ENCODE peak calls at places on chromosomes 2 and 18, in six cellular contexts. S is WERI-Rb-1; H is activated CD4-positive, alpha-beta T cell treated with anti-CD3 and anti-CD28 coated beads, Interleukin-2, amount 50 U/mL, for 4 hours; C is astrocyte of the spinal cord; F is NCI-H1105; K is activated T-cell treated with anti-CD3 and anti-CD28 coated beads, Interleukin-2, amount 50 U/mL, for 48 hours. M is an unnamed sample.

GRCh38 chr18:79371536-79372210 is 24.1 kb upstream of the NFATC1 start:
- DNase-seq in C (no peak), F (no peak), S (no peak), K (no peak), H (no peak), M (no peak)

GRCh38 chr2:120769076-120769786 is 33.6 kb downstream of the GLI2 start:
- DNase-seq in C (no peak), H (no peak), K (no peak), S (no peak), F (no peak), M (peak)

GRCh38 chr2:3168230-3168891 is 209.3 kb downstream of the EIPR1 start:
- DNase-seq in F (no peak), H (no peak), K (no peak), S (no peak), C (peak), M (no peak)

GRCh38 chr2:113888641-113889470 is 1.0 kb upstream of the ACTR3 start:
- DNase-seq in H (no peak), S (peak), F (no peak), C (no peak), K (no peak), M (no peak)

GRCh38 chr18:24799176-24799575 is 338.7 kb downstream of the HRH4 start:
- DNase-seq in C (no peak), K (no peak), F (no peak), H (no peak), S (no peak), M (no peak)

GRCh38 chr18:34661464-34662087 is 48.5 kb upstream of the DTNA start:
- DNase-seq in K (no peak), H (no peak), F (peak), S (peak), C (peak), M (no peak)

GRCh38 chr2:77104554-77104953 is 417.6 kb downstream of the LRRTM4 start:
- DNase-seq in S (no peak), H (no peak), C (no peak), F (no peak), K (no peak), M (no peak)

GRCh38 chr2:109270758-109271305 is 141.8 kb downstream of the SH3RF3 start:
- DNase-seq in K (no peak), H (no peak), S (no peak), F (no peak), C (no peak), M (no peak)

GRCh38 chr18:23912356-23912755 is 102.2 kb upstream of the TTC39C start:
- DNase-seq in F (no peak), K (no peak), S (no peak), C (no peak), H (no peak), M (no peak)

GRCh38 chr2:98216611-98217010 is 129.6 kb downstream of the VWA3B start:
- DNase-seq in C (no peak), S (no peak), H (no peak), K (no peak), F (no peak), M (no peak)

GRCh38 chr18:67132919-67133318 is 383.6 kb downstream of the DSEL start:
- DNase-seq in F (peak), K (no peak), C (no peak), S (no peak), H (no peak), M (no peak)

GRCh38 chr2:130911482-130911881 is 74.8 kb downstream of the ARHGEF4 start:
- DNase-seq in C (no peak), K (no peak), S (no peak), H (no peak), F (no peak), M (no peak)

GRCh38 chr2:98514879-98515570 is 70.4 kb downstream of the INPP4A start:
- DNase-seq in H (no peak), S (no peak), C (peak), F (no peak), K (no peak), M (peak)

GRCh38 chr2:28142403-28142802 is 250.3 kb upstream of the FOSL2 start:
- DNase-seq in F (no peak), K (no peak), C (no peak), H (no peak), S (no peak), M (no peak)

GRCh38 chr2:133841905-133842304 is 273.6 kb upstream of the NCKAP5 start:
- DNase-seq in F (no peak), S (no peak), H (no peak), K (no peak), C (peak), M (no peak)

GRCh38 chr2:109175350-109175678 is 46.3 kb downstream of the SH3RF3 start:
- DNase-seq in H (no peak), K (no peak), C (no peak), F (no peak), S (no peak), M (no peak)

GRCh38 chr18:369224-370010 is 101.6 kb upstream of the THOC1 start:
- DNase-seq in S (no peak), C (no peak), K (no peak), F (no peak), H (no peak), M (no peak)

GRCh38 chr18:8724452-8724851 is 19.1 kb downstream of the MTCL1 start:
- DNase-seq in K (no peak), C (no peak), F (no peak), S (no peak), H (no peak), M (no peak)

GRCh38 chr2:11097038-11097720 is 58.1 kb upstream of the SLC66A3 start:
- DNase-seq in F (no peak), C (peak), H (no peak), S (no peak), K (no peak), M (no peak)

GRCh38 chr2:23312996-23313606 is 71.9 kb upstream of the KLHL29 start:
- DNase-seq in S (peak), K (peak), H (no peak), F (no peak), C (no peak), M (peak)

GRCh38 chr2:203720011-203720410 is 13.6 kb downstream of the CD28 start:
- DNase-seq in S (no peak), C (no peak), F (no peak), K (no peak), H (no peak), M (peak)

M was measured in naive thymus-derived CD8-positive, alpha-beta T cell.